ENCODE peak calls at places on chromosomes 13 and 19, in ten cellular contexts. V is IMR-90, X is neuronal stem cell, W is H9, L is neural progenitor cell, P is astrocyte, O is PC-9, C is A549, Z is mesenchymal stem cell, K is mammary epithelial cell. M is an unnamed sample.

GRCh38 chr13:32734511-32734910 is 148.3 kb downstream of the PDS5B start:
- DNase-seq in V (peak), X (no peak), W (no peak), L (no peak), P (peak), O (no peak), C (no peak), Z (no peak), K (peak), M (no peak)

GRCh38 chr13:20993661-20994440 is 67.5 kb downstream of the LATS2 start:
- DNase-seq in V (peak), X (no peak), W (no peak), L (no peak), P (peak), O (no peak), C (no peak), Z (peak), K (peak), M (no peak)

GRCh38 chr13:110559429-110559943 is 2.0 kb downstream of the RAB20 start:
- DNase-seq in V (peak), X (no peak), W (no peak), L (no peak), P (no peak), O (peak), C (no peak), Z (peak), K (peak), M (no peak)

GRCh38 chr19:3137139-3137538 is 1.3 kb downstream of the GNA15 start:
- DNase-seq in V (no peak), X (no peak), W (no peak), L (no peak), P (no peak), O (no peak), C (no peak), Z (no peak), K (no peak), M (no peak)

GRCh38 chr19:39426170-39426569 is 9.6 kb downstream of the RPS16 start:
- DNase-seq in V (no peak), X (no peak), W (no peak), L (no peak), P (no peak), O (peak), C (no peak), Z (peak), K (no peak), M (peak)

GRCh38 chr19:11446652-11447301 is 11.3 kb downstream of the PRKCSH start:
- DNase-seq in V (no peak), X (no peak), W (peak), L (peak), P (no peak), O (no peak), C (peak), Z (peak), K (no peak), M (peak)

GRCh38 chr19:35478794-35479193 is 11.5 kb downstream of the KRTDAP start:
- DNase-seq in V (no peak), X (no peak), W (no peak), L (no peak), P (no peak), O (no peak), C (no peak), Z (no peak), K (no peak), M (no peak)

GRCh38 chr19:2529473-2529918 is 53.6 kb downstream of the GADD45B start:
- DNase-seq in V (peak), X (no peak), W (no peak), L (no peak), P (peak), O (peak), C (peak), Z (peak), K (peak), M (no peak)

GRCh38 chr13:110876592-110876991 is 38.3 kb downstream of the ANKRD10 start:
- DNase-seq in V (no peak), X (no peak), W (peak), L (no peak), P (no peak), O (no peak), C (no peak), Z (no peak), K (no peak), M (peak)

GRCh38 chr19:54418930-54419800 is 3.9 kb downstream of the TTYH1 start:
- DNase-seq in V (no peak), X (no peak), W (no peak), L (no peak), P (no peak), O (no peak), C (no peak), Z (no peak), K (no peak), M (peak)

GRCh38 chr13:54627973-54628372 is 1599.4 kb downstream of the OLFM4 start:
- DNase-seq in V (no peak), X (no peak), W (no peak), L (no peak), P (no peak), O (no peak), C (no peak), Z (no peak), K (no peak), M (no peak)

GRCh38 chr19:33590224-33590623 is 31.5 kb upstream of the CHST8 start:
- DNase-seq in V (no peak), X (no peak), W (no peak), L (no peak), P (no peak), O (no peak), C (no peak), Z (no peak), K (no peak), M (no peak)

GRCh38 chr13:51763486-51763885 is 40.5 kb downstream of the DHRS12 start:
- DNase-seq in V (no peak), X (no peak), W (no peak), L (no peak), P (no peak), O (no peak), C (no peak), Z (no peak), K (no peak), M (no peak)
- H3K27ac ChIP-seq in V (no peak), X (no peak), W (no peak), L (no peak), P (no peak), O (no peak), C (no peak), Z (no peak), K (no peak), M (no peak)

GRCh38 chr13:19817510-19818158 is 34.9 kb upstream of the PSPC1 start:
- DNase-seq in V (no peak), X (no peak), W (no peak), L (no peak), P (no peak), O (no peak), C (no peak), Z (no peak), K (no peak), M (no peak)
- H3K4me2 ChIP-seq in V (no peak), X (no peak), W (no peak), L (no peak), P (no peak), O (no peak), C (no peak), Z (no peak), K (no peak), M (no peak)

GRCh38 chr19:55648657-55649578 is 906 bp downstream of the CCDC106 start:
- DNase-seq in V (no peak), X (no peak), W (no peak), L (no peak), P (no peak), O (peak), C (no peak), Z (no peak), K (no peak), M (no peak)
- H3K27ac ChIP-seq in V (peak), X (peak), W (no peak), L (no peak), P (no peak), O (no peak), C (peak), Z (no peak), K (no peak), M (peak)

GRCh38 chr19:41569481-41570150 is 6.3 kb upstream of the CEACAM21 start:
- DNase-seq in V (no peak), X (no peak), W (no peak), L (no peak), P (no peak), O (no peak), C (no peak), Z (no peak), K (no peak), M (no peak)
- H3K4me2 ChIP-seq in V (no peak), X (no peak), W (no peak), L (no peak), P (no peak), O (no peak), C (no peak), Z (no peak), K (no peak), M (no peak)